ENCODE peak calls at places on chromosome 20, in five cellular contexts. Y is SK-N-SH, A is K562, S is breast epithelium, U is HepG2. N is an unnamed sample.

GRCh38 chr20:19271879-19272651 is 59.6 kb downstream of the SLC24A3 start:
- DNase-seq in Y (no peak), U (no peak), A (no peak), S (no peak), N (no peak)

GRCh38 chr20:10970109-10970508 is 296.3 kb upstream of the JAG1 start:
- DNase-seq in Y (no peak), A (no peak), S (no peak), U (no peak), N (no peak)

GRCh38 chr20:8116067-8116811 is 15.8 kb upstream of the PLCB1 start:
- DNase-seq in Y (no peak), A (no peak), S (no peak), U (peak), N (no peak)

GRCh38 chr20:40897177-40897700 is 131.4 kb upstream of the TOP1 start:
- DNase-seq in U (no peak), Y (peak), A (no peak), S (no peak), N (no peak)

GRCh38 chr20:52539891-52540290 is 348.3 kb upstream of the ZFP64 start:
- DNase-seq in A (peak), Y (no peak), S (no peak), U (no peak), N (no peak)

GRCh38 chr20:22339946-22340345 is 244.4 kb downstream of the FOXA2 start:
- DNase-seq in A (no peak), U (no peak), Y (no peak), S (no peak), N (no peak)

GRCh38 chr20:59013031-59013951 is 5.9 kb upstream of the TUBB1 start:
- DNase-seq in S (no peak), A (no peak), Y (no peak), U (no peak), N (peak)

GRCh38 chr20:19998990-19999705 is 18.0 kb upstream of the NAA20 start:
- DNase-seq in A (no peak), U (no peak), S (no peak), Y (no peak), N (no peak)

GRCh38 chr20:22001886-22002285 is 296.4 kb downstream of the PAX1 start:
- DNase-seq in S (no peak), A (no peak), U (no peak), Y (no peak), N (no peak)

GRCh38 chr20:41587956-41588355 is 30.2 kb downstream of the CHD6 start:
- DNase-seq in A (no peak), U (no peak), Y (no peak), S (no peak), N (no peak)

GRCh38 chr20:8020314-8021079 is 936 bp upstream of the TMX4 start:
- DNase-seq in Y (no peak), A (no peak), S (no peak), U (peak), N (no peak)

GRCh38 chr20:57266251-57267157 is at the start of gene BMP7:
- DNase-seq in A (no peak), S (no peak), U (no peak), Y (peak), N (no peak)

GRCh38 chr20:24915892-24916291 is 33.2 kb upstream of the CST7 start:
- DNase-seq in S (no peak), A (no peak), Y (no peak), U (no peak), N (no peak)

GRCh38 chr20:15061061-15061430 is 723.6 kb upstream of the FLRT3 start:
- DNase-seq in S (no peak), Y (no peak), U (peak), A (no peak), N (no peak)

GRCh38 chr20:24296477-24297380 is 172.7 kb upstream of the SYNDIG1 start:
- DNase-seq in A (no peak), S (no peak), U (no peak), Y (no peak), N (no peak)

GRCh38 chr20:25543068-25543467 is 42.3 kb downstream of the NINL start:
- DNase-seq in S (no peak), A (no peak), Y (no peak), U (peak), N (no peak)

GRCh38 chr20:1215386-1216170 is 10.3 kb upstream of the RAD21L1 start:
- DNase-seq in A (peak), U (no peak), Y (no peak), S (no peak), N (no peak)

GRCh38 chr20:59412896-59413295 is 112.5 kb downstream of the EDN3 start:
- DNase-seq in U (no peak), Y (peak), A (no peak), S (no peak), N (peak)

GRCh38 chr20:4099905-4100675 is 84.7 kb upstream of the RNF24 start:
- DNase-seq in U (no peak), Y (no peak), S (no peak), A (no peak), N (no peak)

GRCh38 chr20:11753155-11753554 is 164.5 kb upstream of the BTBD3 start:
- DNase-seq in S (no peak), A (no peak), Y (no peak), U (no peak), N (no peak)

GRCh38 chr20:64145458-64146300 is 18.6 kb upstream of the MYT1 start:
- DNase-seq in Y (no peak), A (peak), S (peak), U (no peak), N (peak)

GRCh38 chr20:57393321-57394086 is 2.3 kb downstream of the RBM38 start:
- DNase-seq in Y (no peak), U (no peak), S (no peak), A (no peak), N (peak)

DNA sequence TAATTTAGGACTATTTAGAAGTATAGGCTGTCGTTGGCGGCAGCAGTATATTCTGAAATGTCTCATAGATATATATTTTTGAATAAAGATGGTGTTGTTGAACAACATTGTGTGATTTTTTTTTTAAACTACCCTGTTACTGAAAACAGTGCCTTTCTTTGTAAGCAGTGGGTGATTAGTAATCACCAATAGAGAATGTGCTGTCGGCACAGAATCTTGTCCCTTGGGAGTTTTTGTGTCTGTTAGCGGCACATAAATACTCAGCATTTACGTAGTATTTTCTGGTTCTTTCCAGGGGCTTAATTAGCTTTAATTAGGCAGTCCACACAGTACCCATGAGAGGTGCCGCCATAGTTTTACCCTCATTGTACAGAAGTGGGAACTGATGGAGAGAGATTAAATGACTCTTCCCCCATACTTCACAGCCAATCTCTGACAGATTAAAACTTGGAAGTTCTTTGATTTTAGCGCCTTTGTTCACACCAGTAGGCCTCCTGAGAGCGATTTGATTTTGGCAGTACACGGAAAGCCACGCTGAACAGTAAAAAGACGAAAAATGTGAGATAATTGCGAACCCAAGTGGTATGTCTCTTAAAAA is 58.8 kb downstream of the RPRD1B start:
- DNase-seq in S (no peak), A (no peak), U (no peak), Y (no peak), N (no peak)
- H3K27ac ChIP-seq in S (no peak), A (no peak), U (no peak), Y (no peak), N (peak)

GRCh38 chr20:34549291-34549928 is 9.1 kb upstream of the MAP1LC3A start:
- DNase-seq in Y (no peak), S (no peak), U (peak), A (no peak), N (no peak)
- TF ChIP-seq POLR2AphosphoS5 in Y (no peak), S (no peak), U (no peak), A (no peak), N (no peak)

GRCh38 chr20:62350629-62351422 is 16.3 kb downstream of the LAMA5 start:
- DNase-seq in U (no peak), A (no peak), Y (no peak), S (no peak), N (no peak)

GRCh38 chr20:62348604-62349003 is 18.5 kb downstream of the LAMA5 start:
- DNase-seq in U (no peak), Y (no peak), S (no peak), A (peak), N (no peak)

GRCh38 chr20:62350098-62350628 is 16.9 kb downstream of the LAMA5 start:
- DNase-seq in Y (no peak), U (no peak), S (no peak), A (no peak), N (no peak)

GRCh38 chr20:62351469-62352401 is 15.4 kb downstream of the LAMA5 start:
- DNase-seq in Y (no peak), S (no peak), U (no peak), A (no peak), N (no peak)

DNA sequence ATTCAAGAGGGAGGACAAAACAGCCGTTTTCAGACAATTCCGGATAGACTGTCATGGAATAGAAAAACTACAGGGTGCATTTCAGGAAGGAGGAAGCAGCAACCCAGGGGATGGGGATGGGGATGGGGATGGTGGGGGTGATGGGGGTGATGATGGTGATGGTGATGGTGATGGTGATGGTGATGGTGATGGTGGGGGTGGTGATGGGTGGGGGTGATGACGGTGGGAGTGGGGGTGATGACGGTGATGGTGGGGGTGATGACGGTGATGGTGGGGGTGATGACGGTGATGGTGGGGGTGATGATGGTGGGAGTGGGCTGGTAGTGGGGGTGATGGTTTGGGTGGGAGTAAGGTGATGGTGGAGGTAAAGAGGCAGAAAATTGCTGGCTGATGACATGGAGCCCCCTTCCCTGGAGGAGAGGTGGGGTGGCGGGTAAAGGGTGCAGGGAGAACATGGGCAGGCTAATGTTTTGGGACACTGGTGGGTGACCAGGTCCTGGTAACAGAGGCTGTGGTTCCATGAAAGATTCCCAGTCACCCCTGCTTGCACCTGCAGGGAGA is 17.5 kb downstream of the LAMA5 start:
- DNase-seq in Y (no peak), U (no peak), A (peak), S (no peak), N (no peak)
- H3K27ac ChIP-seq in Y (no peak), U (peak), A (no peak), S (peak), N (peak)

GRCh38 chr20:31587545-31588389 is 17.3 kb upstream of the ID1 start:
- DNase-seq in U (no peak), S (no peak), A (peak), Y (peak), N (no peak)
- TF ChIP-seq POLR2AphosphoS5 in U (no peak), S (no peak), A (no peak), Y (no peak), N (peak)

GRCh38 chr20:16212790-16213189 is 360.5 kb downstream of the KIF16B start:
- DNase-seq in A (no peak), S (no peak), Y (no peak), U (no peak), N (no peak)
- H3K27ac ChIP-seq in A (no peak), S (no peak), Y (no peak), U (no peak), N (no peak)

GRCh38 chr20:47348539-47349142 is 7.9 kb downstream of the ZMYND8 start:
- DNase-seq in S (no peak), A (no peak), Y (no peak), U (no peak), N (no peak)
- TF ChIP-seq POLR2AphosphoS5 in S (no peak), A (no peak), Y (no peak), U (no peak), N (no peak)

GRCh38 chr20:50744143-50744792 is 12.9 kb downstream of the PARD6B start:
- DNase-seq in Y (peak), U (peak), S (no peak), A (peak), N (peak)
- H3K27ac ChIP-seq in Y (peak), U (peak), S (peak), A (peak), N (peak)

DNA sequence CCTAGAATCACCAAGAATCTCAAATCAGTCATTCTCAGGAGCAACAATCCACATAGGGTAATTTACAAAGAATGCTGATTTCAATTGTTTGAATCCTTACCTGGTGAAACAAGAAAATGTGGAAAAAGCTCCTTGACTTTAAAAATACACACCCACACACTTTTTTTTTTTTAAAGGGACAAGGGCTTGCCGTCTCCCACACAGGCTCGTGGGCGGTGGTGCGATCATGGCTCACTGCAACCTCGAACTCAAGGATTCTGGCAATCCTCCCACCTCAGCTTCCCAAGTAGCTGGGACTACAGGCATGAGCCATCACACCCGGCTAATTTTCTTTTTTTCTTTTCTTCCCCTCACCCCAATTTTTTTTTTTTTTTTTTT is 30.7 kb downstream of the PARD6B start:
- DNase-seq in Y (no peak), A (no peak), U (no peak), S (no peak), N (no peak)
- TF ChIP-seq POLR2AphosphoS5 in Y (no peak), A (no peak), U (no peak), S (no peak), N (no peak)

GRCh38 chr20:34540596-34541263 is 17.8 kb upstream of the MAP1LC3A start:
- DNase-seq in Y (no peak), A (no peak), U (no peak), S (no peak), N (no peak)
- H3K27ac ChIP-seq in Y (no peak), A (no peak), U (no peak), S (no peak), N (no peak)

GRCh38 chr20:17896247-17896723 is 72.3 kb downstream of the SNX5 start:
- DNase-seq in A (no peak), U (no peak), Y (no peak), S (no peak), N (peak)
- TF ChIP-seq POLR2AphosphoS5 in A (no peak), U (no peak), Y (no peak), S (peak), N (no peak)